ENCODE peak calls at places on chromosomes 16 and 17, in seven cellular contexts. N is cardiac muscle cell, M is thoracic aorta, P is prostate gland, Y is K562, Z is colonic mucosa, R is psoas muscle. K is an unnamed sample. For H3K4me1, the result is how much of the 10 kb centered on the place peaks cover.

GRCh38 chr17:2971851-2972250 is 91.6 kb downstream of the OR1D5 start:
- DNase-seq in Z (no peak), Y (no peak), P (no peak), M (no peak), R (no peak), N (no peak), K (no peak)

GRCh38 chr16:14562691-14563491 is 67.2 kb downstream of the PARN start:
- DNase-seq in N (peak), M (no peak), R (peak), Z (peak), P (peak), Y (no peak), K (peak)

GRCh38 chr16:1407749-1408148 is 6.8 kb downstream of the UNKL start:
- DNase-seq in M (no peak), Z (no peak), N (no peak), R (peak), Y (no peak), P (no peak), K (peak)

GRCh38 chr16:89827383-89828198 is 684 bp upstream of the SPIRE2 start:
- DNase-seq in R (peak), Y (peak), M (no peak), N (peak), Z (peak), P (peak), K (peak)

GRCh38 chr17:77328823-77329740 is 188.3 kb downstream of the SEC14L1 start:
- DNase-seq in Y (no peak), N (no peak), Z (peak), R (no peak), M (no peak), P (no peak), K (peak)

GRCh38 chr16:35559911-35560636 is 2100.7 kb downstream of the TP53TG3F start:
- DNase-seq in M (no peak), N (no peak), P (no peak), Y (no peak), R (no peak), Z (no peak), K (no peak)

GRCh38 chr17:34300652-34301390 is 15.3 kb downstream of the CCL11 start:
- DNase-seq in Z (no peak), R (no peak), P (no peak), N (no peak), Y (no peak), M (no peak), K (no peak)

GRCh38 chr16:3027983-3028715 is 4.3 kb downstream of the THOC6 start:
- DNase-seq in N (peak), M (no peak), P (peak), Y (peak), Z (peak), R (peak), K (peak)

GRCh38 chr17:1713878-1714487 is 3.8 kb upstream of the TLCD2 start:
- DNase-seq in N (peak), R (peak), M (no peak), P (peak), Y (no peak), Z (peak), K (peak)

GRCh38 chr16:57503366-57503765 is 17.1 kb upstream of the DOK4 start:
- DNase-seq in M (no peak), Y (peak), R (peak), N (no peak), P (no peak), Z (no peak), K (no peak)

GRCh38 chr16:3472878-3473595 is 22.3 kb downstream of the C16orf90 start:
- DNase-seq in Y (no peak), R (no peak), Z (no peak), P (no peak), M (no peak), N (no peak), K (no peak)

GRCh38 chr16:75754126-75754525 is 27.8 kb upstream of the CPHXL start:
- DNase-seq in P (peak), M (no peak), R (no peak), N (no peak), Z (peak), Y (no peak), K (peak)

GRCh38 chr17:2688351-2689342 is 22.9 kb downstream of the CLUH start:
- DNase-seq in N (peak), R (peak), M (no peak), Y (peak), P (no peak), Z (peak), K (peak)

GRCh38 chr17:42194133-42194899 is at the start of gene GHDC:
- DNase-seq in N (peak), Z (peak), Y (peak), M (peak), R (peak), P (peak), K (peak)

GRCh38 chr17:63740464-63741181 is 976 bp downstream of the STRADA start:
- DNase-seq in N (no peak), P (peak), R (no peak), Y (peak), M (no peak), Z (peak), K (no peak)

GRCh38 chr17:79993390-79994221 is 42.1 kb downstream of the TBC1D16 start:
- DNase-seq in R (peak), Z (peak), N (peak), P (peak), Y (no peak), M (no peak), K (peak)

GRCh38 chr17:68759343-68760140 is 158.4 kb upstream of the FAM20A start:
- DNase-seq in N (peak), P (peak), Z (peak), R (peak), M (peak), Y (peak), K (peak)

GRCh38 chr16:4879049-4879448 is 31.8 kb downstream of the UBN1 start:
- DNase-seq in P (no peak), N (no peak), Z (no peak), Y (no peak), R (no peak), M (no peak), K (no peak)

GRCh38 chr16:73735018-73735417 is 561.6 kb upstream of the PSMD7 start:
- DNase-seq in P (no peak), M (no peak), R (no peak), N (no peak), Y (no peak), Z (no peak), K (no peak)

GRCh38 chr16:65576631-65577030 is 454.8 kb upstream of the CDH11 start:
- DNase-seq in P (no peak), M (no peak), Z (no peak), N (peak), Y (no peak), R (no peak), K (no peak)

GRCh38 chr16:9801651-9802050 is 380.6 kb downstream of the GRIN2A start:
- DNase-seq in R (no peak), M (no peak), Y (no peak), P (no peak), Z (no peak), N (no peak), K (no peak)

GRCh38 chr17:79003661-79004411 is 5.7 kb downstream of the CANT1 start:
- DNase-seq in R (no peak), P (no peak), Z (peak), Y (no peak), M (no peak), N (no peak), K (no peak)

GRCh38 chr16:11361751-11362742 is 16.8 kb downstream of the RMI2 start:
- DNase-seq in Z (no peak), Y (no peak), R (no peak), N (no peak), M (no peak), P (no peak), K (no peak)

GRCh38 chr17:77140878-77141767 is at the start of gene SEC14L1:
- DNase-seq in M (no peak), Y (no peak), Z (peak), P (peak), R (peak), N (peak), K (peak)

GRCh38 chr16:49441366-49441780 is 67.8 kb downstream of the C16orf78 start:
- DNase-seq in P (no peak), N (peak), M (no peak), Z (peak), R (no peak), Y (no peak), K (peak)

GRCh38 chr17:75762513-75763268 is 2.3 kb downstream of the GALK1 start:
- DNase-seq in R (peak), Z (no peak), Y (no peak), M (no peak), P (no peak), N (no peak), K (no peak)

GRCh38 chr16:73050115-73051099 is 2.5 kb upstream of the ZFHX3 start:
- DNase-seq in P (no peak), M (no peak), Y (no peak), Z (no peak), N (no peak), R (no peak), K (no peak)

GRCh38 chr16:23974223-23974622 is 138.4 kb downstream of the PRKCB start:
- DNase-seq in N (peak), R (no peak), P (no peak), Y (no peak), M (no peak), Z (no peak), K (no peak)

GRCh38 chr17:64171041-64171440 is 41.1 kb upstream of the ERN1 start:
- DNase-seq in M (no peak), P (no peak), Y (no peak), N (no peak), Z (no peak), R (no peak), K (no peak)

GRCh38 chr16:81774348-81774747 is 4.7 kb upstream of the PLCG2 start:
- DNase-seq in Z (no peak), R (peak), Y (no peak), M (no peak), N (no peak), P (no peak), K (no peak)

GRCh38 chr17:77591231-77591785 is 367.2 kb upstream of the TNRC6C start:
- DNase-seq in Y (no peak), M (no peak), Z (peak), N (no peak), P (no peak), R (no peak), K (no peak)

GRCh38 chr16:49834496-49835009 is 21.4 kb downstream of the ZNF423 start:
- DNase-seq in M (no peak), R (peak), P (no peak), Z (peak), N (peak), Y (no peak), K (peak)

GRCh38 chr16:56848056-56848936 is 16.7 kb upstream of the SLC12A3 start:
- DNase-seq in Y (no peak), M (peak), Z (no peak), N (no peak), R (peak), P (no peak), K (peak)

GRCh38 chr17:11644265-11645212 is 46.3 kb downstream of the DNAH9 start:
- DNase-seq in P (peak), N (peak), Y (peak), R (no peak), M (peak), Z (peak), K (peak)

GRCh38 chr17:49218941-49219913 is 8.7 kb downstream of the ABI3 start:
- DNase-seq in N (no peak), R (peak), P (no peak), Z (no peak), Y (peak), M (no peak), K (peak)

GRCh38 chr17:35865412-35866355 is 3.0 kb downstream of the HEATR9 start:
- DNase-seq in R (no peak), M (no peak), P (no peak), Z (no peak), N (no peak), Y (no peak), K (no peak)

GRCh38 chr16:21646721-21647561 is 5.5 kb downstream of the IGSF6 start:
- DNase-seq in M (no peak), Y (no peak), Z (peak), R (no peak), P (no peak), N (no peak), K (no peak)

GRCh38 chr17:72826602-72827001 is 265.9 kb downstream of the SLC39A11 start:
- DNase-seq in R (no peak), M (no peak), Z (no peak), N (no peak), Y (no peak), P (no peak), K (no peak)

GRCh38 chr16:19881028-19881427 is 3.6 kb downstream of the GPRC5B start:
- DNase-seq in R (no peak), M (no peak), Y (no peak), N (no peak), P (no peak), Z (no peak), K (no peak)
- H3K4me1 ChIP-seq in R (under half), M (under half), Y (under half), N (under half), P (under half), Z (under half), K (under half)

GRCh38 chr16:87459833-87460232 is 33.0 kb downstream of the ZCCHC14 start:
- DNase-seq in P (no peak), Y (no peak), Z (no peak), R (no peak), N (no peak), M (no peak), K (no peak)

GRCh38 chr16:87463722-87464690 is 28.8 kb downstream of the ZCCHC14 start:
- DNase-seq in M (no peak), R (no peak), P (no peak), Y (peak), N (no peak), Z (no peak), K (no peak)

GRCh38 chr16:87460936-87461335 is 31.9 kb downstream of the ZCCHC14 start:
- DNase-seq in Y (no peak), P (no peak), Z (no peak), N (no peak), R (no peak), M (no peak), K (no peak)

GRCh38 chr16:87459027-87459426 is 33.8 kb downstream of the ZCCHC14 start:
- DNase-seq in P (no peak), Y (no peak), N (no peak), M (no peak), R (no peak), Z (no peak), K (no peak)

GRCh38 chr16:87461466-87461975 is 31.3 kb downstream of the ZCCHC14 start:
- DNase-seq in R (peak), M (peak), N (peak), P (peak), Y (peak), Z (peak), K (peak)
- TF ChIP-seq CTCF in R (peak), M (no peak), N (peak), P (peak), Y (peak), Z (peak), K (peak)

DNA sequence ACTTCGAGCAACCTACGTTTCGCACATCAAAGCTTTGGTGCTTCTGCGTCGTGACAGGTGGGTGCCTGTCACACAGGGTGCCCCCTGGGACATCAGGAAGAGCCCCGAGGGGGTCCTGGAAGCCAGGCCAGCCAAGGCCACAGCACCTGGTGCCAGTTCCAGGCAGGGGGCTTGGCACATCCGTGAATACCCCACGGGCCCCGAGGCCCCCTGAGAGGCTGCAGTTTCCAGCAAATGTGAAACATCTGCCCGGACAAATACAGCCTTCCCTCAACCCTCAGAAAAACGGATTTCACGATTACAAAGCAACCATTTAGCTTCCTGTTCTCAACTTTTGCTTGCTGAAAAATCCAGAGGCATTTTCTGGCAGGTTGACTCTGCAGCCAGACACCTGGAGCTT is 109.3 kb upstream of the METRNL start:
- DNase-seq in R (peak), Y (no peak), Z (no peak), N (no peak), M (no peak), P (no peak), K (no peak)
- H3K27ac ChIP-seq in R (no peak), Y (no peak), Z (no peak), N (no peak), M (no peak), P (no peak), K (no peak)

DNA sequence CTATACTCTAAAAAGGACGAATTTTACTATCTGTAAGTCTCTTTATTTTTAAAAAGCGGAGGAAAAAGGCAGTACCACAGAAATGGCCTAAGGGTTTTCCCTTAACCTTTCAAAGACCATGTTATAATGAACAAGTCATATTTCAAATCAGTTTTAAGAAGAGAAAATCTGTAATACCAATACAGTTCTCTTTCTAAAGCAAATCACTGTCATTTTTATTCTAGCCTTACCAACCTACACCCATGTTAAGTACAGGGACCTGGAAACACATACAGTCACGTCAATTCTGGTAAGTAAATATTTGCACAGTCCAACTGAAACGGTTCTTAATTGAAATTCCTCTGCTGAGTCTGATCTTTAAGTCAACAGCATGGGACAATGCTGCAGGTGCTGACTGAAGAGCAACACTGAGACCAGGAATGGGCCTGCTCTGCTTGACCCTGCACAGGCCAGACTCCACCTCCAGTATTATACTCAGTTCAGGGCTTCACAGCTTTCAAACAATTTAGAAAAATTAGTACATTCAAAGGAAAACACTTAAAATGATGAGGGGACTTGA is 20.2 kb downstream of the MBTPS1 start:
- DNase-seq in N (no peak), P (peak), Z (peak), Y (no peak), M (no peak), R (no peak), K (no peak)
- H3K4me1 ChIP-seq in N (under half), P (under half), Z (under half), Y (under half), M (under half), R (under half), K (under half)

DNA sequence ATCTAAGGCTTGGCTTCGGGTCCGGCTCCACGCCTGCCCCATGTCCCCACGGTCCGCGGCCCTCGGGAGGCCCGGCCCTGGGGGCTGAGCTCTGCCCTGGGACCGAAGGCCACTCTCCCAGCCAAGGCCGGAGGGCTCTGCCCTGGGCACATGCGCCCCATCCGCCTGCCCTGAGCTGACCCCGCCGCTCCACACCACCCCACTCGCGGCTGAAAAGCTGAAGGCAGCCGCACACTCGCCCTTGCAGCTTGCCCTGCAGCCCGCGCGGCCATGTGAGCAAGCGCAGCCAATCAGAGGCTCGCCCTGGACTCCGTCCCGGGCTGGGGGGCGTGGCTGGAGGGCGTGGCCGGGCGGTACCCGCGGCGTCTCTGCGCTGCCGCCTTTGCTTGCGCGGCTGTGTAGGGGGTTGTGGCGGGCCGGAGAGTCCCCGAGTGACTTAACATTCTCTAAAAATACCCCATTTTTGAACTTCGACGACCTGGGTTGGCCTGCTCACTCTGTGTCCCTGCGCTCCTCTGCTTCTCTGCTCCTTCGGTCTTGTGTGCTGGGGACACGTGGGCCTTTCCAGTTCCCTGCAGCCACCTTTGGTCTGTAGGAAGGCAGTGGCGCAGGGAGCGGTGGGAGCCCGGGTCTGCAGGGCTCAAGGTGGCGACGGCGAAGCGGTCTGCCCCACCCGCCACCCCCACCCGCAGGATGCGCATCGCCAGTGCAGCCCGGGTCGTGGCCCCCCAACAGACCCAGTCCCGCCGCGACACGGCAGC is 8.8 kb upstream of the MAP2K3 start:
- DNase-seq in M (peak), N (peak), R (peak), P (peak), Y (peak), Z (peak), K (peak)
- TF ChIP-seq CTCF in M (peak), N (no peak), R (peak), P (peak), Y (no peak), Z (no peak), K (peak)

DNA sequence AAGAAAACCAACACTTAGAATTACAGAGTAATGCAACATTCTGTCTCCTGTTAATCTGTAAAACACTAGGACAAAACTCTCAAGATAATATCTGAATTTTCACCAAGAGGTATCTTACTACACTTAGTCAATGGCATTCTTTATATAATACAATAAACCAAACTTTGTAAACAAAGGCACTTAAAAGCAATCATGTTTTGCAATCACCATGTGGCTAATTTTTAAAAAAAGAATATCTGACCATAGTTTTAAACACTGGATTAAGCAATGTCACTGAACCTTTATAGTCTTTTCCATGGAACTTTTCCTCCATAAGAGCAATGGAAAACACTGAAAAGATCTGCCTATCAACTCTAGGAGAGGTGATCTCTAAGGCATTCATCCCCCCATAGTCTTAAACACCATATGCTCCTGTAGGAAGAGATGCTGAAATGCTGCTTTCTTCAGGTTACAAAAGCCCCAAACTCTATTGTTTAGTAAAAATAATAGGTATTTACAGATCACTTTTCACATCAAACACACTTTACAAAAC is 144.2 kb upstream of the CORO6 start:
- DNase-seq in R (no peak), Y (no peak), N (no peak), P (no peak), M (no peak), Z (no peak), K (no peak)
- H3K27ac ChIP-seq in R (peak), Y (no peak), N (no peak), P (no peak), M (no peak), Z (no peak), K (no peak)